ENCODE peak calls at places on chromosomes 16 and 17, in nine cellular contexts. W is substantia nigra, M is mammary epithelial cell, Q is memory B cell, G is uterus, F is NCI-H1105, V is T-cell, K is GM20000, S is AG04449. T is an unnamed sample.

GRCh38 chr16:29825145-29826044 is 5.1 kb downstream of the MVP start:
- DNase-seq in W (peak; percentile 20), M (peak; percentile 70), Q (no peak), G (peak; percentile 74), F (no peak), V (no peak), K (peak; percentile 74), S (no peak), T (peak; percentile 77)

GRCh38 chr16:86510465-86511261 is at the start of gene FOXF1:
- DNase-seq in W (no peak), M (peak; percentile 32), Q (no peak), G (no peak), F (no peak), V (no peak), K (no peak), S (no peak), T (peak; percentile 11)

GRCh38 chr17:79047923-79048825 is 24.2 kb downstream of the C1QTNF1 start:
- DNase-seq in W (no peak), M (no peak), Q (no peak), G (no peak), F (no peak), V (no peak), K (peak; percentile 6), S (no peak), T (no peak)

GRCh38 chr17:49851387-49852291 is 3.8 kb upstream of the TAC4 start:
- DNase-seq in W (peak; percentile 13), M (no peak), Q (peak; percentile 43), G (peak; percentile 50), F (peak; percentile 61), V (peak; percentile 67), K (peak; percentile 79), S (no peak), T (peak; percentile 61)

GRCh38 chr17:6711081-6711674 is 2.0 kb downstream of the SLC13A5 start:
- DNase-seq in W (no peak), M (no peak), Q (no peak), G (no peak), F (no peak), V (no peak), K (no peak), S (no peak), T (no peak)

GRCh38 chr16:14186007-14186953 is 115.2 kb downstream of the MRTFB start:
- DNase-seq in W (no peak), M (no peak), Q (no peak), G (peak; percentile 51), F (no peak), V (no peak), K (no peak), S (no peak), T (peak; percentile 3)

GRCh38 chr16:89324056-89325010 is 106.8 kb downstream of the ZNF778 start:
- DNase-seq in W (no peak), M (no peak), Q (no peak), G (no peak), F (no peak), V (no peak), K (peak; percentile 82), S (no peak), T (peak; percentile 93)

GRCh38 chr16:87363771-87364476 is 19.7 kb downstream of the FBXO31 start:
- DNase-seq in W (no peak), M (no peak), Q (no peak), G (peak; percentile 57), F (no peak), V (no peak), K (no peak), S (no peak), T (no peak)

GRCh38 chr17:70006159-70006558 is 68.9 kb upstream of the KCNJ16 start:
- DNase-seq in W (no peak), M (no peak), Q (no peak), G (no peak), F (no peak), V (no peak), K (no peak), S (no peak), T (no peak)

GRCh38 chr17:63631062-63631461 is 8.8 kb downstream of the MAP3K3 start:
- DNase-seq in W (no peak), M (no peak), Q (no peak), G (no peak), F (no peak), V (no peak), K (no peak), S (no peak), T (no peak)

GRCh38 chr17:50558955-50559614 is 1.4 kb upstream of the CACNA1G start:
- DNase-seq in W (no peak), M (no peak), Q (no peak), G (no peak), F (no peak), V (no peak), K (no peak), S (no peak), T (no peak)

GRCh38 chr17:55870044-55870443 is 119.2 kb downstream of the PCTP start:
- DNase-seq in W (no peak), M (no peak), Q (no peak), G (no peak), F (no peak), V (no peak), K (no peak), S (no peak), T (no peak)

GRCh38 chr16:78300469-78300868 is 201.0 kb downstream of the WWOX start:
- DNase-seq in W (no peak), M (no peak), Q (no peak), G (no peak), F (no peak), V (no peak), K (no peak), S (no peak), T (no peak)

GRCh38 chr16:52549011-52549692 is 2.2 kb upstream of the TOX3 start:
- DNase-seq in W (no peak), M (no peak), Q (no peak), G (no peak), F (no peak), V (no peak), K (no peak), S (no peak), T (no peak)

GRCh38 chr17:49715717-49716279 is 8.0 kb upstream of the SLC35B1 start:
- DNase-seq in W (no peak), M (no peak), Q (no peak), G (no peak), F (no peak), V (peak; percentile 34), K (no peak), S (no peak), T (no peak)

GRCh38 chr17:49821916-49822315 is 26.0 kb downstream of the TAC4 start:
- DNase-seq in W (no peak), M (peak; percentile 9), Q (no peak), G (no peak), F (no peak), V (no peak), K (no peak), S (no peak), T (no peak)

GRCh38 chr17:70520447-70520846 is 351.1 kb downstream of the KCNJ2 start:
- DNase-seq in W (no peak), M (no peak), Q (no peak), G (no peak), F (no peak), V (no peak), K (no peak), S (no peak), T (no peak)

GRCh38 chr16:9338510-9338909 is 247.1 kb downstream of the HAPSTR1 start:
- DNase-seq in W (no peak), M (no peak), Q (no peak), G (no peak), F (no peak), V (no peak), K (no peak), S (no peak), T (no peak)

GRCh38 chr17:31582151-31582907 is 190.9 kb downstream of the RAB11FIP4 start:
- DNase-seq in W (peak; percentile 47), M (no peak), Q (no peak), G (peak; percentile 61), F (no peak), V (no peak), K (peak; percentile 74), S (no peak), T (peak; percentile 49)

GRCh38 chr17:10871914-10872313 is 34.0 kb upstream of the PIRT start:
- DNase-seq in W (no peak), M (no peak), Q (no peak), G (no peak), F (no peak), V (no peak), K (no peak), S (no peak), T (no peak)